ENCODE peak calls at places on chromosome 10, in five cellular contexts. E is glutamatergic neuron, K is dermis blood vessel endothelial cell, Y is A549, F is caudate nucleus. S is an unnamed sample.

GRCh38 chr10:31739759-31740158 is 188.9 kb downstream of the ARHGAP12 start:
- DNase-seq in E (no peak), K (peak), Y (no peak), F (no peak), S (no peak)

GRCh38 chr10:126420571-126421275 is 32.4 kb upstream of the ADAM12 start:
- DNase-seq in E (no peak), K (no peak), Y (no peak), F (no peak), S (no peak)

GRCh38 chr10:10591682-10592412 is 425.8 kb upstream of the CELF2 start:
- DNase-seq in E (peak), K (no peak), Y (no peak), F (no peak), S (no peak)

GRCh38 chr10:78992333-78992732 is 76.4 kb upstream of the ZMIZ1 start:
- DNase-seq in E (no peak), K (no peak), Y (no peak), F (no peak), S (no peak)

GRCh38 chr10:6563075-6563474 is 17.0 kb downstream of the PRKCQ start:
- DNase-seq in E (no peak), K (no peak), Y (no peak), F (no peak), S (no peak)

GRCh38 chr10:6052247-6053221 is 9.6 kb downstream of the IL2RA start:
- DNase-seq in E (no peak), K (no peak), Y (no peak), F (no peak), S (no peak)

GRCh38 chr10:48444266-48444665 is 137.8 kb downstream of the MAPK8 start:
- DNase-seq in E (no peak), K (peak), Y (no peak), F (no peak), S (peak)

GRCh38 chr10:128416231-128416630 is 290.0 kb upstream of the MKI67 start:
- DNase-seq in E (no peak), K (no peak), Y (no peak), F (no peak), S (no peak)

GRCh38 chr10:43818687-43819086 is 170.0 kb upstream of the ZNF32 start:
- DNase-seq in E (no peak), K (no peak), Y (no peak), F (no peak), S (no peak)

GRCh38 chr10:129513312-129513711 is 46.3 kb downstream of the MGMT start:
- DNase-seq in E (no peak), K (no peak), Y (no peak), F (no peak), S (no peak)

GRCh38 chr10:58573144-58573543 is 60.5 kb downstream of the BICC1 start:
- DNase-seq in E (no peak), K (no peak), Y (no peak), F (no peak), S (no peak)

GRCh38 chr10:97127960-97128850 is 57.6 kb downstream of the SLIT1 start:
- DNase-seq in E (no peak), K (no peak), Y (no peak), F (no peak), S (peak)

GRCh38 chr10:114499120-114499519 is 94.8 kb upstream of the AFAP1L2 start:
- DNase-seq in E (no peak), K (peak), Y (no peak), F (no peak), S (no peak)

GRCh38 chr10:4723860-4724259 is 102.1 kb upstream of the AKR1E2 start:
- DNase-seq in E (no peak), K (no peak), Y (no peak), F (no peak), S (no peak)

GRCh38 chr10:11898372-11899066 is 75.4 kb downstream of the PROSER2 start:
- DNase-seq in E (no peak), K (peak), Y (no peak), F (no peak), S (no peak)

GRCh38 chr10:8830064-8830463 is 775.6 kb downstream of the GATA3 start:
- DNase-seq in E (no peak), K (no peak), Y (no peak), F (no peak), S (no peak)

GRCh38 chr10:21330628-21331020 is 194.9 kb downstream of the SKIDA1 start:
- DNase-seq in E (no peak), K (peak), Y (no peak), F (no peak), S (no peak)

GRCh38 chr10:115514895-115515294 is 421.7 kb downstream of the ATRNL1 start:
- DNase-seq in E (no peak), K (no peak), Y (no peak), F (no peak), S (no peak)

GRCh38 chr10:100894589-100895294 is 18.0 kb upstream of the SLF2 start:
- DNase-seq in E (no peak), K (no peak), Y (no peak), F (no peak), S (no peak)

GRCh38 chr10:31758495-31758894 is 170.1 kb downstream of the ARHGAP12 start:
- DNase-seq in E (no peak), K (no peak), Y (no peak), F (no peak), S (no peak)

GRCh38 chr10:60444494-60445064 is 54.9 kb upstream of the ANK3 start:
- DNase-seq in E (no peak), K (peak), Y (no peak), F (no peak), S (no peak)

GRCh38 chr10:71342850-71343773 is 24.1 kb downstream of the SLC29A3 start:
- DNase-seq in E (no peak), K (no peak), Y (peak), F (no peak), S (no peak)

GRCh38 chr10:132851451-132851850 is 65.5 kb upstream of the NKX6-2 start:
- DNase-seq in E (no peak), K (no peak), Y (no peak), F (no peak), S (no peak)

GRCh38 chr10:91349381-91349780 is 60.8 kb upstream of the HECTD2 start:
- DNase-seq in E (no peak), K (peak), Y (no peak), F (no peak), S (no peak)

GRCh38 chr10:101285519-101286070 is 56.3 kb upstream of the LBX1 start:
- DNase-seq in E (peak), K (no peak), Y (no peak), F (no peak), S (no peak)

GRCh38 chr10:113665806-113666354 is 2.0 kb upstream of the NRAP start:
- DNase-seq in E (no peak), K (no peak), Y (no peak), F (no peak), S (no peak)

GRCh38 chr10:85916999-85917573 is 449.5 kb downstream of the GRID1 start:
- DNase-seq in E (no peak), K (no peak), Y (no peak), F (no peak), S (peak)

GRCh38 chr10:17951868-17952371 is at the start of gene SLC39A12:
- DNase-seq in E (no peak), K (no peak), Y (no peak), F (no peak), S (no peak)

S was measured in NCI-H1417 treated with DMSO at 0.1 percent for 48 hours.